ENCODE peak calls at places on chromosomes 5 and 9, in five cellular contexts. J is mammary epithelial cell, Y is ascending aorta, B is left ventricle myocardium inferior, R is heart right ventricle. M is an unnamed sample.

GRCh38 chr9:131733601-131734061 is 6.2 kb downstream of the RAPGEF1 start:
- DNase-seq in J (peak; percentile 98), Y (peak; percentile 85), B (no peak), R (no peak), M (peak; percentile 69)

GRCh38 chr9:90936380-90936779 is 134.8 kb downstream of the SYK start:
- DNase-seq in J (no peak), Y (no peak), B (no peak), R (no peak), M (no peak)

GRCh38 chr5:56059854-56060253 is 65.1 kb upstream of the IL6ST start:
- DNase-seq in J (no peak), Y (no peak), B (no peak), R (no peak), M (no peak)

GRCh38 chr5:114412509-114413171 is 50.8 kb downstream of the KCNN2 start:
- DNase-seq in J (peak; percentile 78), Y (no peak), B (no peak), R (no peak), M (no peak)

GRCh38 chr9:89804766-89805531 is 200.1 kb downstream of the GADD45G start:
- DNase-seq in J (no peak), Y (no peak), B (no peak), R (no peak), M (no peak)

GRCh38 chr9:74570879-74571512 is 73.9 kb downstream of the RORB start:
- DNase-seq in J (peak; percentile 9), Y (no peak), B (no peak), R (no peak), M (peak; percentile 28)

GRCh38 chr5:135221696-135222095 is 177.3 kb downstream of the MACROH2A1 start:
- DNase-seq in J (no peak), Y (peak; percentile 37), B (no peak), R (no peak), M (no peak)

GRCh38 chr5:124725040-124725434 is 21.4 kb downstream of the ZNF608 start:
- DNase-seq in J (no peak), Y (no peak), B (no peak), R (no peak), M (no peak)

DNA sequence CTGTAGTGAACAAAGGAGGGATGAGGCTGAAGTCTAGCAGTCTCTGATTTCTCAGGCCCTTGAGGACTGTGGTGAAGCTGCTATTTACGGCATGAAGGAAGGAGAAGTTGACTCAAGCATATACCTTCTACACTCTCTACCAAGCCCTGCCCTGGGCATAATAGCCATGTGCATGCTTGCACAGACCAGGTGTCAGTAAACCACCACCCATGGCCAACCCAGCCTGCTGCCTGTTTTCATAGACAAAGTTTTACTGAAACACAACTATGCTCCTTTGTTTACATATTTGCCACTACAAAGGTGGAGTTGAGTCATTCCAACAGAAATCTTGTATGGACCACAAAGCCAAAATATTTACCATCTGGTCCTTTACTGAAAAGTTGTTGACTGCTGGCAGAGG is 126.9 kb downstream of the PAPPA start:
- DNase-seq in J (peak; percentile 65), Y (no peak), B (no peak), R (no peak), M (no peak)
- H3K4me1 ChIP-seq in J (peaks cover 6% of the 10 kb centered on the region), Y (no peaks in the 10 kb centered on the region), B (no peaks in the 10 kb centered on the region), R (no peaks in the 10 kb centered on the region), M (no peaks in the 10 kb centered on the region)

DNA sequence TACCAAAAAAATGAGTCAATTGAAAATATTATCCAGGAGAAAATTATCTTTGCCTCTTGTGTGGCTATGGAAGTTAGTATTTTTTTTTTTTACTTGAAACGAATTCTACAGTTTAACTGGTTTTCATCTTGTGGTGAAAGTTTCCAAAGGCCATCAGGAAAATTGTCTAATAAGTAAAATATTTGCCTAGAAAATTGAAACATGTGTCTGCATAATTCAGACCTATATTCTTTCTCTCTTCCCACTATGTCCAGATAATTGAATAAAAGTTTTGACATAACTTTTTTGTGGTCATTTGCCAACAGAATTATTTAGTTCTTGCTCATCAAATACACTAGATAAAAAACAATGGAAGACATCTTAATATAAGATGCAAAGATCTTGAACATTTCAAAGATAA is 321.5 kb upstream of the RPS23 start:
- DNase-seq in J (no peak), Y (no peak), B (no peak), R (no peak), M (no peak)
- H3K27ac ChIP-seq in J (no peak overlapping the region), Y (no peak overlapping the region), B (no peak overlapping the region), R (no peak overlapping the region), M (no peak overlapping the region)

DNA sequence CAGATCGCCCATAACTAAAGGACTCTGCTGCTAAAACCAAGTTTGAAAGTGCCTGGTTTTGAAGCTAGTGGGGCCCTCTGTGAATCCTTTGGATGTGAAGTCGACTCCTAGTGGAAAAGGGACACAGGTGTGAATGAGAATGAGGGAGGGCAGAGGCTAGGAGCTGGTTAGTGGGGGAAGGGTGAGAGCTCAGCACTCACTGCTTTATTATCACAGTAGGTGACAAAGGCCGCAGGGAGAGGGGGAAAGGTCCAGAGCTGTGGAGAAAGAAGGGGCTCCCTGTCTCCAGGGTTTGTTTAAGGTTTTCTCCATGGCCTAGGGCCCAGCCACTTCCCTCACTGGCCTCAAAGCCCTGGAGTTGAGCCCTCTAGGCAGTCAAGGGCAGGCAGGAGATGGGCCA is 3.5 kb downstream of the HDHD3 start:
- DNase-seq in J (no peak), Y (no peak), B (no peak), R (no peak), M (no peak)
- H3K4me1 ChIP-seq in J (peaks cover 5% of the 10 kb centered on the region), Y (peaks cover 8% of the 10 kb centered on the region), B (peaks cover 24% of the 10 kb centered on the region), R (peaks cover 11% of the 10 kb centered on the region), M (peaks cover 23% of the 10 kb centered on the region)

DNA sequence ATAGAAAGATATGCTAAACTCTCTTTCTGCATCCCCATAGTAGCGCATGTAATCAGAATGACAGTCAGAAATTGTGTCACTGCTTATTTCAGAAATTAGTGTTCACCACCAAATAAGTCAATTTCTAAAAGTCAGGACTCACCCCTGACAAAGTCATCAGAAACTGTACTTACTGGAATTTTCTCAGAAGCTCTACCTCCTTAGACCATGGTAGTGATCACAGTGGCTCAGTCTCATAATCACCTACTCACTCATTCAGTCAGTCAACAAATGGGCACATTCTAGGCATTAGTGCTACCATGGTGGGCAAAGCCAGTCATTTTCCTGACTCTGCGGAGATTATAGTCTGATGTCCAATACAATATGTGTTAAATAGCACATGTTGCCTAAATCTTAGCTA is 22.0 kb downstream of the THBS4 start:
- DNase-seq in J (no peak), Y (no peak), B (no peak), R (no peak), M (no peak)
- H3K27ac ChIP-seq in J (no peak overlapping the region), Y (no peak overlapping the region), B (no peak overlapping the region), R (no peak overlapping the region), M (no peak overlapping the region)

DNA sequence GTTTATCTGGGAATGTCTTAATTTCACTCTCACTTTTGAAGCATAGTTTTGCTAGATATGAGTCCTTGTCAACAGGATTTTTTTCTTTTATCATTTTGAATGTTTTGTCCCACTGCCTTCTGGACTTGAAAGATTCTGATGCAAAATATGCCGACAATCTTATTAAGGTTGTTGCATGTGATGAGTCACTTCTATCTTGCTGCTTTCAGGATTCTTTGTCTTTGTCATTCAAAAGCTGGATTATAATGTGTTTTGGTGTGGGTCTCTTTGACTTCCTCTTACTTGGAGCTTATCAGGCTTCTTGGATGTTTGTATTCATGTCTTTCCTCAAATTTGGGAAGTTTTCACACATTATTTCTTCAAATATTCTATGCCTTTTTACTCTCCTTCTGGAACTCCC is 33.8 kb downstream of the PLEKHG4B start:
- DNase-seq in J (no peak), Y (no peak), B (no peak), R (no peak), M (no peak)
- H3K4me1 ChIP-seq in J (no peaks in the 10 kb centered on the region), Y (no peaks in the 10 kb centered on the region), B (no peaks in the 10 kb centered on the region), R (no peaks in the 10 kb centered on the region), M (no peaks in the 10 kb centered on the region)

M was measured in adrenal gland.